ENCODE peak calls at places on chromosomes 13 and 19, in four cellular contexts. H, R, D and A are unnamed samples.

GRCh38 chr13:79352107-79352506 is 53.9 kb downstream of the RBM26 start:
- DNase-seq in R (peak; percentile 16), D (no peak), H (no peak), A (no peak)

GRCh38 chr13:37364024-37364423 is 234.5 kb downstream of the POSTN start:
- DNase-seq in H (no peak), D (no peak), R (no peak), A (no peak)

GRCh38 chr19:46426506-46427162 is 2.1 kb downstream of the PNMA8C start:
- DNase-seq in D (peak; percentile 85), R (peak; percentile 83), H (peak; percentile 88), A (peak; percentile 31)

GRCh38 chr13:113802090-113802531 is 43.1 kb downstream of the TMEM255B start:
- DNase-seq in H (peak; percentile 30), D (peak; percentile 85), R (peak; percentile 83), A (no peak)

GRCh38 chr19:20079487-20079886 is 1.7 kb downstream of the ZNF90 start:
- DNase-seq in D (no peak), R (peak; percentile 2), H (no peak), A (no peak)

GRCh38 chr19:3868770-3869456 is at the start of gene ZFR2:
- DNase-seq in R (no peak), H (no peak), D (peak; percentile 78), A (no peak)

GRCh38 chr19:8323781-8324185 is 2.5 kb downstream of the RPS28 start:
- DNase-seq in H (no peak), R (no peak), D (no peak), A (no peak)

GRCh38 chr13:109180905-109181425 is 551.6 kb downstream of the MYO16 start:
- DNase-seq in R (peak; percentile 87), H (no peak), D (no peak), A (peak; percentile 73)

GRCh38 chr13:86282450-86282849 is 483.2 kb upstream of the SLITRK6 start:
- DNase-seq in R (no peak), H (peak; percentile 3), D (no peak), A (no peak)

GRCh38 chr19:39433480-39434079 is 2.2 kb downstream of the RPS16 start:
- DNase-seq in R (no peak), H (no peak), D (no peak), A (no peak)

GRCh38 chr19:860481-861098 is 1.1 kb downstream of the CFD start:
- DNase-seq in H (peak; percentile 61), D (no peak), R (peak; percentile 51), A (no peak)

GRCh38 chr19:2952953-2953481 is 8.2 kb upstream of the ZNF77 start:
- DNase-seq in R (no peak), H (no peak), D (no peak), A (peak; percentile 95)

GRCh38 chr13:26718146-26718545 is 42.4 kb downstream of the GPR12 start:
- DNase-seq in D (no peak), R (no peak), H (no peak), A (no peak)

GRCh38 chr13:39929583-39929982 is 274.1 kb downstream of the COG6 start:
- DNase-seq in R (no peak), D (no peak), H (no peak), A (no peak)

GRCh38 chr13:39297664-39298171 is 259.5 kb downstream of the NHLRC3 start:
- DNase-seq in R (no peak), D (no peak), H (no peak), A (peak; percentile 36)

GRCh38 chr19:1001538-1002166 is 1.4 kb downstream of the GRIN3B start:
- DNase-seq in R (peak; percentile 52), D (peak; percentile 74), H (peak; percentile 65), A (peak; percentile 70)

GRCh38 chr13:30982506-30982905 is 50.0 kb downstream of the TEX26 start:
- DNase-seq in R (no peak), D (no peak), H (no peak), A (no peak)

GRCh38 chr13:49641810-49642291 is 13.5 kb downstream of the ARL11 start:
- DNase-seq in D (no peak), H (no peak), R (peak; percentile 70), A (peak; percentile 76)

GRCh38 chr19:11201791-11202190 is 4.4 kb upstream of the KANK2 start:
- DNase-seq in R (no peak), D (no peak), H (no peak), A (no peak)

GRCh38 chr19:15812059-15812722 is 3.3 kb downstream of the OR10H1 start:
- DNase-seq in D (no peak), H (no peak), R (no peak), A (peak; percentile 35)

GRCh38 chr19:13013649-13014048 is 18.4 kb downstream of the NFIX start:
- DNase-seq in R (no peak), D (no peak), H (no peak), A (no peak)

GRCh38 chr13:20136781-20137703 is 23.8 kb downstream of the GJA3 start:
- DNase-seq in R (no peak), H (no peak), D (peak; percentile 78), A (no peak)

GRCh38 chr13:26446751-26447150 is 110.7 kb upstream of the WASF3 start:
- DNase-seq in H (no peak), D (no peak), R (no peak), A (no peak)

GRCh38 chr13:67226686-67227085 is 3.5 kb downstream of the PCDH9 start:
- DNase-seq in R (no peak), D (no peak), H (no peak), A (no peak)

GRCh38 chr13:41019027-41019487 is at the start of gene ELF1:
- DNase-seq in R (peak; percentile 74), H (no peak), D (no peak), A (peak; percentile 77)

GRCh38 chr19:3838661-3839060 is 30.2 kb downstream of the ZFR2 start:
- DNase-seq in D (no peak), H (no peak), R (no peak), A (no peak)

GRCh38 chr19:49111218-49111998 is 2.8 kb upstream of the LIN7B start:
- DNase-seq in D (no peak), H (no peak), R (no peak), A (no peak)

GRCh38 chr19:48296963-48297734 is 27.3 kb downstream of the ZNF114 start:
- DNase-seq in D (peak; percentile 64), H (no peak), R (no peak), A (no peak)

GRCh38 chr13:48890386-48890785 is 85.3 kb upstream of the FNDC3A start:
- DNase-seq in R (no peak), D (no peak), H (no peak), A (no peak)

GRCh38 chr13:26502826-26503225 is 54.7 kb upstream of the WASF3 start:
- DNase-seq in D (peak; percentile 43), H (no peak), R (peak; percentile 71), A (no peak)

GRCh38 chr13:41054919-41055619 is 6.2 kb upstream of the WBP4 start:
- DNase-seq in R (no peak), D (no peak), H (no peak), A (no peak)

GRCh38 chr13:30421093-30422055 is 919 bp upstream of the UBE2L5 start:
- DNase-seq in H (peak; percentile 74), R (peak; percentile 91), D (peak; percentile 64), A (peak; percentile 88)

GRCh38 chr13:104253063-104253680 is 1187.0 kb upstream of the SLC10A2 start:
- DNase-seq in R (peak; percentile 6), D (no peak), H (no peak), A (no peak)

GRCh38 chr19:17605761-17606745 is 50.6 kb downstream of the COLGALT1 start:
- DNase-seq in D (peak; percentile 96), H (peak; percentile 93), R (peak; percentile 74), A (peak; percentile 94)

GRCh38 chr13:73273737-73274136 is 214.9 kb downstream of the KLF5 start:
- DNase-seq in D (no peak), R (peak; percentile 59), H (no peak), A (peak; percentile 17)

GRCh38 chr13:40440990-40441820 is 225.2 kb downstream of the FOXO1 start:
- DNase-seq in D (no peak), R (no peak), H (no peak), A (peak; percentile 68)

GRCh38 chr13:23778007-23778687 is 111.1 kb downstream of the MIPEP start:
- DNase-seq in H (no peak), D (no peak), R (no peak), A (no peak)
- H3K23ac ChIP-seq in H (no peak overlapping the region), D (no peak overlapping the region), R (no peak overlapping the region), A (no peak overlapping the region)

DNA sequence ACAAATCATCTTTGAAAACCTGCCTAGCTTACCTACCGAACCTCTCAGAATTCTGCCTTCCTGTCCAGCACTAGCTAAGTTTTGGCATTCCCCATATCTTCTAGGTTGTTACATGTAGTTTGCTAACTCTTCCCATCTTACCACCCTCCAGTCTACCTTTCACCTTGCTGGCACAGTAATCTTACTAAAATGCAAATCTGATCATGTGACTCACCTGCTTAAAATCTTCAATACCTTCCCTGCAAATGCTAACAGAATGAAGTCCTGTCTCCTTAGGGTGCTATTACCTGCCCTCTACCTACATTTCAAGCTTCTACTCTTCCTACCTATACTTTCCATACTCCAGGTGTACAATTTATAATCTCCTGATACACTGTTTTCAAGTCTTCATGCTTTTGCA is 30.4 kb downstream of the INTS6 start:
- DNase-seq in H (no peak), D (no peak), R (no peak), A (no peak)
- H3K4me2 ChIP-seq in H (no peak overlapping the region), D (no peak overlapping the region), R (no peak overlapping the region), A (no peak overlapping the region)

GRCh38 chr13:46040763-46041162 is 11.8 kb downstream of the ZC3H13 start:
- DNase-seq in H (no peak), D (no peak), R (no peak), A (no peak)

GRCh38 chr13:46039421-46040036 is 13.0 kb downstream of the ZC3H13 start:
- DNase-seq in H (no peak), D (no peak), R (no peak), A (no peak)

GRCh38 chr13:46045424-46045823 is 7.1 kb downstream of the ZC3H13 start:
- DNase-seq in H (no peak), R (no peak), D (no peak), A (peak; percentile 51)

GRCh38 chr13:46043647-46044046 is 8.9 kb downstream of the ZC3H13 start:
- DNase-seq in R (no peak), D (no peak), H (no peak), A (no peak)

GRCh38 chr13:46041335-46041934 is 11.1 kb downstream of the ZC3H13 start:
- DNase-seq in D (no peak), R (no peak), H (no peak), A (peak; percentile 85)
- H2BK12ac ChIP-seq in D (no peak overlapping the region), R (no peak overlapping the region), H (no peak overlapping the region), A (no peak overlapping the region)

GRCh38 chr13:43307221-43307920 is 284.0 kb downstream of the DNAJC15 start:
- DNase-seq in R (no peak), D (no peak), H (no peak), A (no peak)
- H3K23ac ChIP-seq in R (no peak overlapping the region), D (no peak overlapping the region), H (no peak overlapping the region), A (no peak overlapping the region)

GRCh38 chr13:100520936-100521765 is 67.4 kb downstream of the GGACT start:
- DNase-seq in D (peak; percentile 72), R (no peak), H (no peak), A (no peak)
- H3K4me2 ChIP-seq in D (no peak overlapping the region), R (peak overlapping the region; percentile 55), H (no peak overlapping the region), A (no peak overlapping the region)

GRCh38 chr13:27796544-27797227 is 4.4 kb downstream of the GSX1 start:
- DNase-seq in R (no peak), H (no peak), D (no peak), A (no peak)
- H2BK12ac ChIP-seq in R (no peak overlapping the region), H (no peak overlapping the region), D (no peak overlapping the region), A (no peak overlapping the region)